ENCODE peak calls at places on chromosome 12, in ten cellular contexts. F is C1 segment of cervical spinal cord; J is activated effector memory CD4-positive, alpha-beta T cell treated with anti-CD3 and anti-CD28 coated beads, Interleukin-2, amount 50 U/mL, for 16 hours; U is NCI-H774; M is HTR-8/SVneo; T is astrocyte of the cerebellum; Z is RCC 7860; S is right atrium auricular region; O is fibroblast of the aortic adventitia; P is MV-4-11. Q is an unnamed sample.
A peak's percentile ranks its signal among the peaks of the same experiment; 100 is the strongest.

GRCh38 chr12:24754690-24755638 is 193.9 kb downstream of the BCAT1 start:
- DNase-seq in O (peak; percentile 77), J (no peak), F (no peak), P (no peak), M (no peak), Z (peak; percentile 77), S (no peak), U (no peak), T (peak; percentile 84), Q (no peak)

GRCh38 chr12:56431850-56432249 is 17.4 kb downstream of the TIMELESS start:
- DNase-seq in U (no peak), T (no peak), J (no peak), O (no peak), M (no peak), S (no peak), Z (no peak), P (no peak), F (no peak), Q (no peak)

GRCh38 chr12:40853221-40853620 is 161.0 kb downstream of the CNTN1 start:
- DNase-seq in O (no peak), S (no peak), M (no peak), F (no peak), P (no peak), Z (no peak), T (no peak), U (no peak), J (no peak), Q (no peak)

GRCh38 chr12:6612652-6613014 is 5.5 kb upstream of the CHD4 start:
- DNase-seq in U (no peak), Z (no peak), P (no peak), M (no peak), J (no peak), F (no peak), T (no peak), O (no peak), S (no peak), Q (no peak)

GRCh38 chr12:53213348-53213747 is 6.3 kb upstream of the ITGB7 start:
- DNase-seq in U (peak; percentile 75), M (peak; percentile 80), T (no peak), Z (peak; percentile 31), O (peak; percentile 74), F (peak; percentile 86), S (peak; percentile 82), P (peak; percentile 46), J (peak; percentile 93), Q (no peak)

GRCh38 chr12:45216983-45217485 is 1.1 kb downstream of the ANO6 start:
- DNase-seq in J (no peak), U (no peak), M (no peak), T (no peak), S (no peak), P (no peak), O (no peak), Z (no peak), F (no peak), Q (no peak)

GRCh38 chr12:121575952-121576615 is 4.7 kb downstream of the KDM2B start:
- DNase-seq in Z (no peak), O (peak; percentile 48), P (no peak), F (no peak), T (no peak), S (no peak), U (no peak), J (no peak), M (no peak), Q (no peak)

GRCh38 chr12:5260086-5260485 is 171.8 kb upstream of the NTF3 start:
- DNase-seq in T (no peak), F (no peak), P (no peak), Z (no peak), M (no peak), S (no peak), U (no peak), J (no peak), O (no peak), Q (no peak)

GRCh38 chr12:27493260-27493935 is 30.6 kb upstream of the PPFIBP1 start:
- DNase-seq in U (no peak), S (no peak), Z (peak; percentile 35), P (peak; percentile 71), F (no peak), J (no peak), T (no peak), O (no peak), M (no peak), Q (no peak)

GRCh38 chr12:94157891-94158495 is 9.6 kb downstream of the PLXNC1 start:
- DNase-seq in F (no peak), T (no peak), O (no peak), Z (no peak), P (peak; percentile 35), S (no peak), M (no peak), U (peak; percentile 61), J (no peak), Q (no peak)

GRCh38 chr12:40063424-40063823 is 42.5 kb downstream of the SLC2A13 start:
- DNase-seq in P (no peak), U (peak; percentile 94), O (peak; percentile 11), F (no peak), S (no peak), Z (no peak), J (no peak), T (no peak), M (no peak), Q (no peak)

Q was measured in SIG-M5.